ENCODE peak calls at places on chromosomes 12 and 14, in six cellular contexts. One of them, this sample, is unnamed. For H3K4me1, the result is how much of the 10 kb centered on the place peaks cover.

GRCh38 chr14:77067632-77068514 is 30.2 kb upstream of the CIPC start:
- DNase-seq in ovary: peak
- DNase-seq in GM23338: peak
- DNase-seq in right lobe of liver: peak
- DNase-seq in IMR-90: peak
- DNase-seq in pancreas: peak
- DNase-seq in this sample: peak

GRCh38 chr12:20194171-20194570 is 174.2 kb upstream of the PDE3A start:
- DNase-seq in pancreas: no peak
- DNase-seq in GM23338: peak
- DNase-seq in ovary: peak
- DNase-seq in right lobe of liver: no peak
- DNase-seq in IMR-90: peak
- DNase-seq in this sample: no peak

GRCh38 chr12:51036165-51036765 is 10.1 kb upstream of the SLC11A2 start:
- DNase-seq in GM23338: no peak
- DNase-seq in pancreas: no peak
- DNase-seq in right lobe of liver: no peak
- DNase-seq in ovary: no peak
- DNase-seq in IMR-90: no peak
- DNase-seq in this sample: no peak

GRCh38 chr14:89936654-89937185 is 17.8 kb downstream of the EFCAB11 start:
- DNase-seq in right lobe of liver: no peak
- DNase-seq in ovary: no peak
- DNase-seq in GM23338: no peak
- DNase-seq in pancreas: no peak
- DNase-seq in IMR-90: no peak
- DNase-seq in this sample: no peak

GRCh38 chr12:103884316-103884715 is 43.3 kb upstream of the NT5DC3 start:
- DNase-seq in ovary: peak
- DNase-seq in GM23338: peak
- DNase-seq in IMR-90: peak
- DNase-seq in right lobe of liver: no peak
- DNase-seq in pancreas: no peak
- DNase-seq in this sample: no peak

GRCh38 chr12:1507308-1507707 is 87.1 kb downstream of the FBXL14 start:
- DNase-seq in ovary: no peak
- DNase-seq in pancreas: no peak
- DNase-seq in right lobe of liver: no peak
- DNase-seq in GM23338: no peak
- DNase-seq in IMR-90: no peak
- DNase-seq in this sample: no peak

GRCh38 chr14:77151918-77152588 is 10.5 kb upstream of the ZDHHC22 start:
- DNase-seq in IMR-90: peak
- DNase-seq in ovary: no peak
- DNase-seq in right lobe of liver: no peak
- DNase-seq in pancreas: no peak
- DNase-seq in GM23338: peak
- DNase-seq in this sample: no peak

GRCh38 chr12:916712-917445 is 32.6 kb downstream of the RAD52 start:
- DNase-seq in pancreas: no peak
- DNase-seq in right lobe of liver: no peak
- DNase-seq in GM23338: no peak
- DNase-seq in ovary: no peak
- DNase-seq in IMR-90: no peak
- DNase-seq in this sample: no peak

GRCh38 chr14:59688224-59689170 is 111.9 kb upstream of the CCDC175 start:
- DNase-seq in GM23338: peak
- DNase-seq in pancreas: no peak
- DNase-seq in IMR-90: peak
- DNase-seq in right lobe of liver: peak
- DNase-seq in ovary: no peak
- DNase-seq in this sample: peak

GRCh38 chr12:110498984-110499706 is 2.8 kb downstream of the VPS29 start:
- DNase-seq in pancreas: no peak
- DNase-seq in ovary: no peak
- DNase-seq in IMR-90: peak
- DNase-seq in right lobe of liver: no peak
- DNase-seq in GM23338: no peak
- DNase-seq in this sample: no peak

GRCh38 chr14:97311411-97311810 is 514.2 kb downstream of the VRK1 start:
- DNase-seq in GM23338: no peak
- DNase-seq in pancreas: no peak
- DNase-seq in IMR-90: no peak
- DNase-seq in ovary: no peak
- DNase-seq in right lobe of liver: no peak
- DNase-seq in this sample: no peak

GRCh38 chr14:104284107-104284592 is 145.8 kb downstream of the KIF26A start:
- DNase-seq in ovary: peak
- DNase-seq in IMR-90: no peak
- DNase-seq in right lobe of liver: peak
- DNase-seq in pancreas: peak
- DNase-seq in GM23338: no peak
- DNase-seq in this sample: no peak

GRCh38 chr12:10285919-10286318 is 21.8 kb upstream of the KLRD1 start:
- DNase-seq in IMR-90: no peak
- DNase-seq in pancreas: no peak
- DNase-seq in right lobe of liver: no peak
- DNase-seq in GM23338: no peak
- DNase-seq in ovary: no peak
- DNase-seq in this sample: no peak

GRCh38 chr12:85448031-85448430 is 168.0 kb downstream of the ALX1 start:
- DNase-seq in right lobe of liver: no peak
- DNase-seq in GM23338: no peak
- DNase-seq in pancreas: no peak
- DNase-seq in ovary: no peak
- DNase-seq in IMR-90: no peak
- DNase-seq in this sample: no peak

GRCh38 chr12:116532986-116533342 is 26.2 kb upstream of the MAP1LC3B2 start:
- DNase-seq in GM23338: no peak
- DNase-seq in right lobe of liver: no peak
- DNase-seq in pancreas: no peak
- DNase-seq in ovary: no peak
- DNase-seq in IMR-90: no peak
- DNase-seq in this sample: no peak

GRCh38 chr12:120735181-120735580 is 9.6 kb downstream of the ACADS start:
- DNase-seq in IMR-90: no peak
- DNase-seq in GM23338: no peak
- DNase-seq in right lobe of liver: no peak
- DNase-seq in ovary: no peak
- DNase-seq in pancreas: no peak
- DNase-seq in this sample: no peak

GRCh38 chr12:53345486-53346195 is 9.5 kb upstream of the SP7 start:
- DNase-seq in right lobe of liver: no peak
- DNase-seq in pancreas: no peak
- DNase-seq in GM23338: peak
- DNase-seq in IMR-90: no peak
- DNase-seq in ovary: peak
- DNase-seq in this sample: peak
- TF ChIP-seq CTCF in right lobe of liver: no peak
- TF ChIP-seq CTCF in pancreas: no peak
- TF ChIP-seq CTCF in GM23338: no peak
- TF ChIP-seq CTCF in IMR-90: no peak
- TF ChIP-seq CTCF in ovary: no peak
- TF ChIP-seq CTCF in this sample: no peak

GRCh38 chr14:68779761-68780323 is 13.0 kb downstream of the ZFP36L1 start:
- DNase-seq in GM23338: no peak
- DNase-seq in pancreas: no peak
- DNase-seq in IMR-90: peak
- DNase-seq in ovary: no peak
- DNase-seq in right lobe of liver: peak
- DNase-seq in this sample: no peak

GRCh38 chr14:68777644-68778043 is 15.2 kb downstream of the ZFP36L1 start:
- DNase-seq in right lobe of liver: no peak
- DNase-seq in ovary: no peak
- DNase-seq in pancreas: no peak
- DNase-seq in GM23338: no peak
- DNase-seq in IMR-90: no peak
- DNase-seq in this sample: no peak

GRCh38 chr14:68781161-68782021 is 11.5 kb downstream of the ZFP36L1 start:
- DNase-seq in GM23338: no peak
- DNase-seq in ovary: no peak
- DNase-seq in pancreas: no peak
- DNase-seq in right lobe of liver: peak
- DNase-seq in IMR-90: no peak
- DNase-seq in this sample: no peak

GRCh38 chr14:68782091-68782981 is 10.5 kb downstream of the ZFP36L1 start:
- DNase-seq in GM23338: no peak
- DNase-seq in right lobe of liver: peak
- DNase-seq in IMR-90: no peak
- DNase-seq in pancreas: no peak
- DNase-seq in ovary: no peak
- DNase-seq in this sample: no peak

DNA sequence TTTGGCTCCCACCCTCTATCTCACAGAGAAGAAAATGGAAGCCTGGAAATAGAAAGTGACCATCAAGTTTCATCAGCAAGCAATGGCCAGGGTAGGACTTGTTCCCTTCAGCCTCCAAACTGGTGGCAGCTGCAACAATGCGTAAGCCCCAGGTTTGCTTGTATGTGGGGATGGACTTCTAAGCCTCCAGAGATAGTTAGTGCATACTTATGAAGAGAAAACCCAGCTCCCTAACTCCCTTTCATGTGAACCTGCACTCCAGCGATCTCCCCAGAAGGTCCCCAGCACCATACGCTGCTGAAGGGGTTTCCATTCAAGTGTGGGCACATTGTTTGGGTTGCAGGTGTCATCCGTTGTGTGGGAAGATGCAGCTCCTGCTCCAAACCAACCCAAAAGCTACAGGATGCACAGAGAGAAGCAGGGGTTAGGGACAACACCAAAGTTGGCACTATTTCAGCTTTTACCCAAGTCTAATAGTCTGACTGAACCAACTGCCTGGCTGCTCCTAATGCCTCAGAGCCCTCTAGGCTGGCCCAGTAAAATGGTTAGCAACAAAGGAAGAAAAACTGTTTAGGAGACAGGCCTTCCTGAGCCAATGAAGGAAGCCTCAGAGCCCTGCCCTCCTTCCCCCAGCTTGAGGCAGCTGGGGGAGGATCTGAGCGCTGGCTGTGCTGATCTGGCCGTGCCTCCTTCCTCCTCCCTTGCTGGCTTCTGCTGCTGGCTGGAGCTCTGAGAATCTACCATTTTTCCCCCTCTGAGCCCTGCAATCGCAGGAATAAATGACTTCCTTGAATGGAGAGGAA is 12.3 kb downstream of the ZFP36L1 start:
- DNase-seq in GM23338: no peak
- DNase-seq in right lobe of liver: peak
- DNase-seq in pancreas: peak
- DNase-seq in IMR-90: peak
- DNase-seq in ovary: peak
- DNase-seq in this sample: peak
- H3K4me1 ChIP-seq in GM23338: under half
- H3K4me1 ChIP-seq in right lobe of liver: under half
- H3K4me1 ChIP-seq in pancreas: under half
- H3K4me1 ChIP-seq in IMR-90: under half
- H3K4me1 ChIP-seq in ovary: under half
- H3K4me1 ChIP-seq in this sample: half or more

GRCh38 chr12:48972213-48973021 is 882 bp upstream of the WNT10B start:
- DNase-seq in pancreas: no peak
- DNase-seq in right lobe of liver: no peak
- DNase-seq in GM23338: peak
- DNase-seq in ovary: no peak
- DNase-seq in IMR-90: peak
- DNase-seq in this sample: no peak
- TF ChIP-seq CTCF in pancreas: no peak
- TF ChIP-seq CTCF in right lobe of liver: no peak
- TF ChIP-seq CTCF in GM23338: peak
- TF ChIP-seq CTCF in ovary: no peak
- TF ChIP-seq CTCF in IMR-90: peak
- TF ChIP-seq CTCF in this sample: no peak

DNA sequence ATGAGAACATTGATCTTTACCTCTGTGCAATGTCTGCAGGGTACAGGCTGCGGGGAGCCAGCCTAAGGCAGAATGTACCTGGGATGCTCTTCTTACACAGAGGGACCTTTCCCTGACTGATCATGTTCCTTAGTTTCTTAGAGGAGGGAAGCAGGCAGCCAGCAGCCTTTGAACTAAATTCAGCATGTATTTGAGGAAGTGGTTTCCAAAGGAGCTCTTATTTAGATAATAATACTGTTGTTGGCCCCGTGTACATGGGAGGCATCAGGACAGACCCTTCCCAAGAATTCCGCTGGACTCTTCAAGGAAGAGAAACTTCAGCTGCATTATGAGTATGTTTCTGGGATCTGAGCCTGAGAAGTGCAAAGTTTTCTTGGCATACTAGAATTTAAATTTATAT is 98.8 kb downstream of the CCDC92 start:
- DNase-seq in right lobe of liver: no peak
- DNase-seq in ovary: no peak
- DNase-seq in GM23338: no peak
- DNase-seq in pancreas: no peak
- DNase-seq in IMR-90: no peak
- DNase-seq in this sample: no peak
- H3K4me1 ChIP-seq in right lobe of liver: under half
- H3K4me1 ChIP-seq in ovary: under half
- H3K4me1 ChIP-seq in GM23338: under half
- H3K4me1 ChIP-seq in pancreas: under half
- H3K4me1 ChIP-seq in IMR-90: under half
- H3K4me1 ChIP-seq in this sample: under half

DNA sequence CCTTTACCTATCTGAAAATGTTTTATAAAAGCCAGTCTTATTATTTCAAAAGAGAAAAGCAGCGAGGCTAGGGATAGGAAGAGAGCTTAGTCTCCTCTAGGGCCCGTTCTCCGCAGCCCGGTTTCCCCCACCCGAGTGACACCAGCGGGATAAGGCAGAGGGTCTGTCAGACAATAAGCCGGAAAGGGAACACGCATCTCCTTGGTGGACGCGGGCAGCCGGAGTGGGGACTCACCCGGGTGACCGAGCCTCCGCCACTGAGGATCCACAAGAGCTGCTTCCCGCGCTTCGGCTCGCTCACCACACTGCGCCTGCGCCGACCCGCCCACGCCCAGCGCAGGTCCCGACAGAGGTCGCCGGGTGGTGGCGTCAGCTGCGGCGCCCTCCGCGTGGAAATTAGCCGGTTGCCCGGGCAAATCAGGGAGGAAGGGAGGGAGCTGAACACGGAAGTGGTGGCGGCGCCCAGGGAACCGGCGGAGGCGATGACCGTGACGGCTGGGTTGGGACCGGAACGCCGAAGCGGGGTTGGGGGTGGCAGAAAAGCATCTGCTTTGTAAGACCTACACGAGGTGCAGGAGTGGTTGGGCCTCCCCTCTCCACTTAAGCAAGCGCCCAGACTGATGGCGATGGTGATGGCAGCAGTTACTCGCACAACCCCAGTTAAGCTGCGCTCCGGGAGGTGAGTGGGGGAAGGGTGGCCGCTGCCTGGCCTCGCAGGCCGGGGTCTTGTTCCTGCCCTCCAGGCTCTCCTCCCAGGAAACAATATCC is at the start of the genes SOCS4 and WDHD1:
- DNase-seq in ovary: peak
- DNase-seq in right lobe of liver: peak
- DNase-seq in pancreas: peak
- DNase-seq in GM23338: peak
- DNase-seq in IMR-90: peak
- DNase-seq in this sample: peak
- TF ChIP-seq CTCF in ovary: peak
- TF ChIP-seq CTCF in right lobe of liver: no peak
- TF ChIP-seq CTCF in pancreas: no peak
- TF ChIP-seq CTCF in GM23338: no peak
- TF ChIP-seq CTCF in IMR-90: peak
- TF ChIP-seq CTCF in this sample: peak

This sample was measured in heart right ventricle.